ENCODE peak calls at places on chromosome 2, in nine cellular contexts. N is colonic mucosa, U is A549, M is cardiac muscle cell, C is epithelial cell of esophagus, K is pancreas, E is AG10803, D is tibial nerve, I is dorsolateral prefrontal cortex. Y is an unnamed sample.

GRCh38 chr2:63975437-63976124 is 43.6 kb downstream of the VPS54 start:
- DNase-seq in N (no peak), U (no peak), M (no peak), C (peak), K (no peak), E (no peak), D (no peak), I (no peak), Y (no peak)

GRCh38 chr2:165015052-165015642 is 59.8 kb upstream of the SLC38A11 start:
- DNase-seq in N (peak), U (peak), M (peak), C (peak), K (peak), E (peak), D (peak), I (peak), Y (peak)

GRCh38 chr2:224847961-224848850 is 132.0 kb upstream of the CCDC195 start:
- DNase-seq in N (no peak), U (peak), M (peak), C (peak), K (no peak), E (peak), D (no peak), I (no peak), Y (peak)

GRCh38 chr2:238235331-238235732 is 4.5 kb downstream of the HES6 start:
- DNase-seq in N (no peak), U (no peak), M (peak), C (peak), K (no peak), E (peak), D (no peak), I (no peak), Y (peak)

GRCh38 chr2:161171595-161171929 is 11.3 kb downstream of the TANK start:
- DNase-seq in N (no peak), U (no peak), M (peak), C (peak), K (no peak), E (peak), D (no peak), I (no peak), Y (no peak)

GRCh38 chr2:99926986-99927385 is 215.4 kb downstream of the AFF3 start:
- DNase-seq in N (no peak), U (no peak), M (no peak), C (peak), K (no peak), E (peak), D (no peak), I (no peak), Y (no peak)

GRCh38 chr2:234632527-234633391 is 135.9 kb upstream of the ARL4C start:
- DNase-seq in N (no peak), U (no peak), M (peak), C (no peak), K (no peak), E (peak), D (no peak), I (no peak), Y (peak)

GRCh38 chr2:139031722-139032121 is 251.5 kb upstream of the NXPH2 start:
- DNase-seq in N (no peak), U (peak), M (peak), C (peak), K (no peak), E (no peak), D (no peak), I (no peak), Y (no peak)

GRCh38 chr2:224009605-224010330 is 29.3 kb downstream of the SERPINE2 start:
- DNase-seq in N (no peak), U (peak), M (peak), C (no peak), K (no peak), E (peak), D (no peak), I (no peak), Y (no peak)

GRCh38 chr2:98734823-98735260 is 3.9 kb upstream of the MGAT4A start:
- DNase-seq in N (no peak), U (no peak), M (no peak), C (no peak), K (no peak), E (no peak), D (no peak), I (no peak), Y (no peak)

GRCh38 chr2:207930747-207931146 is 94.6 kb downstream of the PLEKHM3 start:
- DNase-seq in N (peak), U (no peak), M (no peak), C (peak), K (peak), E (no peak), D (no peak), I (no peak), Y (no peak)

GRCh38 chr2:7430421-7430868 is 513.2 kb downstream of the RNF144A start:
- DNase-seq in N (no peak), U (no peak), M (no peak), C (no peak), K (no peak), E (no peak), D (no peak), I (no peak), Y (no peak)

GRCh38 chr2:196971574-196972279 is 45.2 kb upstream of the PGAP1 start:
- DNase-seq in N (no peak), U (no peak), M (no peak), C (peak), K (no peak), E (no peak), D (no peak), I (no peak), Y (no peak)

GRCh38 chr2:12594590-12594989 is 122.1 kb upstream of the TRIB2 start:
- DNase-seq in N (no peak), U (no peak), M (no peak), C (peak), K (no peak), E (no peak), D (no peak), I (no peak), Y (no peak)

GRCh38 chr2:33034784-33035183 is 88.0 kb downstream of the LTBP1 start:
- DNase-seq in N (no peak), U (peak), M (peak), C (peak), K (no peak), E (peak), D (no peak), I (no peak), Y (peak)

GRCh38 chr2:173271135-173271534 is 83.5 kb upstream of the CDCA7 start:
- DNase-seq in N (no peak), U (no peak), M (no peak), C (no peak), K (no peak), E (no peak), D (no peak), I (no peak), Y (no peak)

GRCh38 chr2:45404807-45405297 is 206.2 kb downstream of the SRBD1 start:
- DNase-seq in N (no peak), U (no peak), M (peak), C (no peak), K (no peak), E (peak), D (no peak), I (no peak), Y (no peak)

GRCh38 chr2:3637692-3638455 is 20.1 kb upstream of the ALLC start:
- DNase-seq in N (no peak), U (no peak), M (no peak), C (no peak), K (no peak), E (no peak), D (no peak), I (no peak), Y (no peak)

GRCh38 chr2:146894514-146894913 is 950.3 kb upstream of the ACVR2A start:
- DNase-seq in N (no peak), U (no peak), M (no peak), C (no peak), K (no peak), E (no peak), D (no peak), I (no peak), Y (no peak)

GRCh38 chr2:232781765-232782164 is 5.4 kb upstream of the KCNJ13 start:
- DNase-seq in N (no peak), U (peak), M (peak), C (peak), K (no peak), E (peak), D (no peak), I (no peak), Y (peak)

GRCh38 chr2:54176577-54176976 is 61.2 kb downstream of the ACYP2 start:
- DNase-seq in N (peak), U (peak), M (peak), C (peak), K (no peak), E (peak), D (peak), I (peak), Y (peak)

GRCh38 chr2:158006961-158007664 is 94.6 kb upstream of the UPP2 start:
- DNase-seq in N (no peak), U (peak), M (no peak), C (no peak), K (no peak), E (no peak), D (no peak), I (no peak), Y (no peak)

GRCh38 chr2:70143314-70144150 is 47.3 kb downstream of the C2orf42 start:
- DNase-seq in N (peak), U (peak), M (peak), C (peak), K (no peak), E (peak), D (no peak), I (peak), Y (peak)

GRCh38 chr2:61993422-61994024 is 88.0 kb downstream of the COMMD1 start:
- DNase-seq in N (peak), U (peak), M (peak), C (peak), K (no peak), E (peak), D (no peak), I (no peak), Y (peak)

GRCh38 chr2:92073036-92073814 is 2798.0 kb upstream of the TEKT4 start:
- DNase-seq in N (no peak), U (no peak), M (no peak), C (no peak), K (peak), E (no peak), D (peak), I (peak), Y (no peak)

GRCh38 chr2:99640568-99641215 is 150.9 kb upstream of the REV1 start:
- DNase-seq in N (no peak), U (no peak), M (no peak), C (no peak), K (no peak), E (no peak), D (no peak), I (no peak), Y (no peak)

GRCh38 chr2:142873850-142874287 is 3.6 kb upstream of the KYNU start:
- DNase-seq in N (no peak), U (no peak), M (no peak), C (no peak), K (no peak), E (no peak), D (no peak), I (no peak), Y (no peak)

GRCh38 chr2:159175182-159175581 is 111.3 kb downstream of the WDSUB1 start:
- DNase-seq in N (no peak), U (no peak), M (no peak), C (no peak), K (no peak), E (no peak), D (no peak), I (no peak), Y (no peak)

GRCh38 chr2:219713110-219713509 is 85.7 kb downstream of the SLC4A3 start:
- DNase-seq in N (no peak), U (peak), M (peak), C (peak), K (no peak), E (peak), D (no peak), I (no peak), Y (no peak)

GRCh38 chr2:95058989-95059601 is 33.6 kb downstream of the MAL start:
- DNase-seq in N (no peak), U (no peak), M (no peak), C (no peak), K (no peak), E (no peak), D (no peak), I (no peak), Y (no peak)

GRCh38 chr2:62765619-62766376 is 60.3 kb downstream of the EHBP1 start:
- DNase-seq in N (no peak), U (no peak), M (peak), C (no peak), K (no peak), E (peak), D (no peak), I (no peak), Y (no peak)

GRCh38 chr2:15939854-15940660 is at the start of gene MYCN:
- DNase-seq in N (peak), U (peak), M (peak), C (peak), K (peak), E (peak), D (peak), I (peak), Y (no peak)
- TF ChIP-seq CTCF in N (peak), U (peak), M (peak), C (peak), K (no peak), E (peak), D (no peak), I (peak), Y (peak)

GRCh38 chr2:241109210-241110088 is 7.4 kb upstream of the MTERF4 start:
- DNase-seq in N (no peak), U (no peak), M (no peak), C (no peak), K (no peak), E (no peak), D (no peak), I (no peak), Y (no peak)
- H3K4me3 ChIP-seq in N (no peak), U (no peak), M (no peak), C (no peak), K (no peak), E (no peak), D (no peak), I (no peak), Y (no peak)

GRCh38 chr2:27977623-27978312 is 87.2 kb downstream of the BABAM2 start:
- DNase-seq in N (no peak), U (peak), M (peak), C (peak), K (no peak), E (peak), D (no peak), I (no peak), Y (peak)

GRCh38 chr2:27972311-27972710 is 81.8 kb downstream of the BABAM2 start:
- DNase-seq in N (no peak), U (no peak), M (peak), C (no peak), K (no peak), E (no peak), D (no peak), I (no peak), Y (no peak)

DNA sequence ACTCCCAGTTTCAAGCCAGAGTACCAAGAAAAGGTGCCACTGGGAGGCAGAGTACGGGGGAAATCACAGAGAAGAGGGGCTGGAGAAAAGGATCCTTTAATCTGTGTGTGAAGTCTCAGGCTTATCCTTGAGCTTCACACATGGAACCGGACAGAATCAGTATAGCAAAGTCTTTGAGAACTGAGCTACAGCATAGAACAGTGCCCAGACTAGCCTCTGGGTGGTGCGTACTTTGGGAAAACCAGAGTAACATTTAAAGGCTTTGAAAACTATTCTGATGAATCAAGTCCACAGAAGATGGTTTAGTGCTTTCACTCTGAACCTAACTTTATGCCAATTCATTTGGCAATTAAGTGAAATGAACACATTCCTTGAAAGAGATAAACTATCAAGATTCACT is 83.1 kb downstream of the BABAM2 start:
- DNase-seq in N (no peak), U (peak), M (peak), C (no peak), K (no peak), E (no peak), D (no peak), I (no peak), Y (peak)
- TF ChIP-seq CTCF in N (peak), U (peak), M (peak), C (peak), K (no peak), E (peak), D (no peak), I (no peak), Y (no peak)

GRCh38 chr2:156331572-156332451 is 709 bp downstream of the NR4A2 start:
- DNase-seq in N (peak), U (peak), M (peak), C (peak), K (peak), E (peak), D (peak), I (peak), Y (peak)

GRCh38 chr2:156329922-156330726 is 2.4 kb downstream of the NR4A2 start:
- DNase-seq in N (no peak), U (no peak), M (no peak), C (no peak), K (no peak), E (no peak), D (no peak), I (no peak), Y (no peak)

GRCh38 chr2:156326488-156326887 is 6.0 kb downstream of the NR4A2 start:
- DNase-seq in N (no peak), U (no peak), M (no peak), C (no peak), K (no peak), E (no peak), D (no peak), I (no peak), Y (no peak)

GRCh38 chr2:156327835-156328401 is 4.6 kb downstream of the NR4A2 start:
- DNase-seq in N (no peak), U (no peak), M (no peak), C (no peak), K (no peak), E (no peak), D (no peak), I (no peak), Y (no peak)

GRCh38 chr2:156329031-156329921 is 3.2 kb downstream of the NR4A2 start:
- DNase-seq in N (no peak), U (no peak), M (no peak), C (no peak), K (peak), E (no peak), D (no peak), I (no peak), Y (no peak)
- H3K4me3 ChIP-seq in N (no peak), U (no peak), M (no peak), C (no peak), K (no peak), E (no peak), D (peak), I (no peak), Y (no peak)

GRCh38 chr2:129464631-129465030 is 514.8 kb upstream of the RAB6C start:
- DNase-seq in N (no peak), U (no peak), M (no peak), C (no peak), K (no peak), E (no peak), D (no peak), I (no peak), Y (no peak)

GRCh38 chr2:129465045-129465444 is 514.4 kb upstream of the RAB6C start:
- DNase-seq in N (no peak), U (no peak), M (no peak), C (no peak), K (no peak), E (no peak), D (no peak), I (no peak), Y (no peak)

GRCh38 chr2:129467941-129468340 is 511.5 kb upstream of the RAB6C start:
- DNase-seq in N (no peak), U (no peak), M (no peak), C (no peak), K (no peak), E (no peak), D (no peak), I (no peak), Y (no peak)

GRCh38 chr2:129467012-129467779 is 512.3 kb upstream of the RAB6C start:
- DNase-seq in N (no peak), U (no peak), M (no peak), C (no peak), K (no peak), E (no peak), D (no peak), I (no peak), Y (no peak)

GRCh38 chr2:129466389-129466788 is 513.1 kb upstream of the RAB6C start:
- DNase-seq in N (no peak), U (no peak), M (no peak), C (no peak), K (no peak), E (no peak), D (no peak), I (no peak), Y (no peak)
- TF ChIP-seq CTCF in N (no peak), U (no peak), M (no peak), C (no peak), K (no peak), E (no peak), D (no peak), I (no peak), Y (no peak)

DNA sequence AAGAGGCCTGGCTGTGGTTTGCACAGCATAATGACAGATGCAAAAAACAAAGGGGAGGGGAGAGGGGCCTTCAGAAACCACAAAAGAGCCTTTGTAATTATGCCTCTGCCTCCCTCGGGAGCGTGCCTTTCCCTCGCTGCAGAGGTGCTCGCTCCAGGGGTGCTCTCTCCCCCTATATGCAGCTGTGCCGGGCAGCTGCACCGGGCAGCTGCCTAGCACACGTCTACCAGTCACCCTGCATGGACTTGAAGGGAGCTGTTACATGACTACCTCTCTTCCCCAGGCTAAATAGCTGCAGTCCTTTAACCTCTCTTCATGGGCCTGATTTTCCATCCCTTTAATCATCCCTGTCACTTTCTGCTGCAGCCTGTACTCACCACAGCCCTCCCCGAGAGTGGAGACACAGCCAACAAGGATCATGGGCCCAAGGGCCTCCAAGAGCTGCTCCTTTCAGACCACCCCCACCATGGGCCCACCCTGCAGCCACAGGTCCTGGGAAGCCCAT is 168.4 kb upstream of the PKDCC start:
- DNase-seq in N (no peak), U (no peak), M (peak), C (no peak), K (no peak), E (no peak), D (no peak), I (no peak), Y (no peak)
- H3K4me3 ChIP-seq in N (no peak), U (no peak), M (no peak), C (no peak), K (no peak), E (no peak), D (no peak), I (no peak), Y (no peak)

Y was measured in foreskin fibroblast.